ENCODE peak calls at places on chromosome 19, in ten cellular contexts. U, V, C, A, W, E, P, M, I and F are unnamed samples.

GRCh38 chr19:32172761-32173160 is 172.6 kb upstream of the ZNF507 start:
- DNase-seq in U (no peak), V (no peak), C (no peak), A (no peak), W (no peak), E (no peak), P (no peak), M (no peak), I (no peak), F (no peak)

GRCh38 chr19:408441-409005 is 424 bp downstream of the C2CD4C start:
- DNase-seq in U (no peak), V (peak; percentile 43), C (no peak), A (peak; percentile 40), W (no peak), E (no peak), P (no peak), M (no peak), I (no peak), F (no peak)

GRCh38 chr19:55247621-55248099 is 11.2 kb downstream of the PPP6R1 start:
- DNase-seq in U (no peak), V (peak; percentile 86), C (peak; percentile 62), A (peak; percentile 62), W (no peak), E (no peak), P (no peak), M (no peak), I (peak; percentile 72), F (no peak)

GRCh38 chr19:32817913-32818476 is 51.6 kb downstream of the SLC7A9 start:
- DNase-seq in U (no peak), V (no peak), C (no peak), A (no peak), W (no peak), E (no peak), P (no peak), M (no peak), I (no peak), F (no peak)

GRCh38 chr19:41844601-41845000 is at the start of gene LYPD4:
- DNase-seq in U (no peak), V (no peak), C (no peak), A (no peak), W (no peak), E (no peak), P (no peak), M (no peak), I (no peak), F (no peak)

GRCh38 chr19:16143399-16144215 is at the start of gene HSH2D:
- DNase-seq in U (no peak), V (peak; percentile 94), C (no peak), A (peak; percentile 47), W (peak; percentile 63), E (peak; percentile 85), P (no peak), M (no peak), I (peak; percentile 93), F (peak; percentile 71)

GRCh38 chr19:28358604-28359003 is 854.3 kb downstream of the UQCRFS1 start:
- DNase-seq in U (no peak), V (no peak), C (no peak), A (no peak), W (no peak), E (no peak), P (no peak), M (no peak), I (no peak), F (no peak)

GRCh38 chr19:3699741-3700241 is 477 bp downstream of the PIP5K1C start:
- DNase-seq in U (no peak), V (no peak), C (no peak), A (no peak), W (no peak), E (no peak), P (no peak), M (no peak), I (no peak), F (no peak)

GRCh38 chr19:1861599-1862031 is 1.8 kb downstream of the KLF16 start:
- DNase-seq in U (no peak), V (no peak), C (no peak), A (peak; percentile 31), W (no peak), E (no peak), P (no peak), M (no peak), I (no peak), F (no peak)

GRCh38 chr19:11737964-11738745 is 591 bp downstream of the ZNF823 start:
- DNase-seq in U (peak; percentile 66), V (peak; percentile 84), C (peak; percentile 27), A (peak; percentile 55), W (peak; percentile 2), E (peak; percentile 50), P (peak; percentile 12), M (peak; percentile 2), I (peak; percentile 69), F (peak; percentile 15)

GRCh38 chr19:3968556-3969434 is 2.1 kb downstream of the DAPK3 start:
- DNase-seq in U (peak; percentile 97), V (peak; percentile 81), C (peak; percentile 100), A (peak; percentile 94), W (no peak), E (no peak), P (peak; percentile 100), M (peak; percentile 93), I (no peak), F (no peak)

GRCh38 chr19:4493104-4493928 is 21.2 kb downstream of the HDGFL2 start:
- DNase-seq in U (no peak), V (no peak), C (no peak), A (no peak), W (no peak), E (no peak), P (no peak), M (no peak), I (no peak), F (no peak)

GRCh38 chr19:13071444-13072205 is 31.0 kb downstream of the LYL1 start:
- DNase-seq in U (no peak), V (no peak), C (no peak), A (no peak), W (no peak), E (no peak), P (no peak), M (no peak), I (no peak), F (no peak)

GRCh38 chr19:10450853-10451609 is 30.7 kb downstream of the PDE4A start:
- DNase-seq in U (no peak), V (no peak), C (no peak), A (no peak), W (no peak), E (no peak), P (no peak), M (peak; percentile 53), I (no peak), F (no peak)